ENCODE peak calls at places on chromosomes 4 and X, in ten cellular contexts. L is WERI-Rb-1, J is heart right ventricle, X is nephron progenitor cell, O is lung, N is BJ, I is AG09309, T is AG10803, Y is H9, R is prostate gland. W is an unnamed sample.

GRCh38 chrX:1433646-1434357 is 18.9 kb downstream of the ASMTL start:
- DNase-seq in J (no peak), I (no peak), N (no peak), R (no peak), Y (no peak), X (no peak), O (no peak), T (no peak), L (no peak), W (no peak)

GRCh38 chrX:76407795-76408194 is 19.7 kb upstream of the MAGEE1 start:
- DNase-seq in X (no peak), O (no peak), I (no peak), J (no peak), N (no peak), R (no peak), Y (no peak), L (no peak), T (no peak), W (no peak)

GRCh38 chr4:121749225-121749624 is 15.7 kb downstream of the SMIM43 start:
- DNase-seq in R (no peak), Y (peak), I (no peak), L (no peak), N (no peak), J (no peak), T (no peak), O (no peak), X (no peak), W (no peak)

GRCh38 chr4:25527044-25527443 is 128.6 kb upstream of the SLC34A2 start:
- DNase-seq in Y (no peak), N (no peak), O (no peak), R (no peak), I (no peak), J (no peak), T (no peak), X (no peak), L (no peak), W (no peak)

GRCh38 chr4:26613242-26613641 is 29.4 kb downstream of the TBC1D19 start:
- DNase-seq in O (no peak), Y (no peak), X (no peak), L (no peak), T (no peak), I (no peak), N (no peak), R (no peak), J (no peak), W (no peak)

GRCh38 chr4:152696764-152697250 is 17.0 kb upstream of the TMEM154 start:
- DNase-seq in X (no peak), N (no peak), O (no peak), J (no peak), I (no peak), R (no peak), L (no peak), Y (no peak), T (no peak), W (no peak)

GRCh38 chrX:148499638-148500427 is 584 bp upstream of the AFF2 start:
- DNase-seq in X (no peak), J (no peak), T (no peak), Y (peak), N (no peak), L (no peak), I (no peak), R (no peak), O (no peak), W (no peak)

GRCh38 chr4:53315300-53315699 is 50.6 kb downstream of the SCFD2 start:
- DNase-seq in O (no peak), T (peak), N (no peak), J (no peak), L (no peak), X (no peak), Y (no peak), I (no peak), R (no peak), W (no peak)

GRCh38 chrX:2402361-2402690 is 98.5 kb downstream of the DHRSX start:
- DNase-seq in N (no peak), Y (no peak), X (no peak), J (no peak), T (no peak), I (no peak), L (no peak), O (no peak), R (no peak), W (no peak)

GRCh38 chrX:2696698-2697215 is 5.7 kb downstream of the CD99 start:
- DNase-seq in T (peak), J (no peak), L (no peak), I (no peak), Y (no peak), R (no peak), N (no peak), X (no peak), O (no peak), W (peak)

GRCh38 chr4:129453524-129453923 is 357.6 kb downstream of the C4orf33 start:
- DNase-seq in J (no peak), O (no peak), X (no peak), I (no peak), R (no peak), T (no peak), Y (no peak), L (no peak), N (no peak), W (no peak)

GRCh38 chr4:82774711-82775171 is 23.9 kb downstream of the SCD5 start:
- DNase-seq in X (peak), J (no peak), R (no peak), O (no peak), T (peak), L (no peak), Y (peak), I (no peak), N (no peak), W (no peak)

GRCh38 chrX:45172890-45173289 is 27.8 kb downstream of the DIPK2B start:
- DNase-seq in J (no peak), I (peak), X (no peak), L (no peak), T (peak), Y (no peak), R (no peak), N (no peak), O (no peak), W (no peak)

GRCh38 chr4:66034671-66035070 is 364.4 kb upstream of the EPHA5 start:
- DNase-seq in L (no peak), Y (no peak), J (no peak), R (no peak), T (no peak), N (no peak), X (no peak), O (no peak), I (no peak), W (no peak)

DNA sequence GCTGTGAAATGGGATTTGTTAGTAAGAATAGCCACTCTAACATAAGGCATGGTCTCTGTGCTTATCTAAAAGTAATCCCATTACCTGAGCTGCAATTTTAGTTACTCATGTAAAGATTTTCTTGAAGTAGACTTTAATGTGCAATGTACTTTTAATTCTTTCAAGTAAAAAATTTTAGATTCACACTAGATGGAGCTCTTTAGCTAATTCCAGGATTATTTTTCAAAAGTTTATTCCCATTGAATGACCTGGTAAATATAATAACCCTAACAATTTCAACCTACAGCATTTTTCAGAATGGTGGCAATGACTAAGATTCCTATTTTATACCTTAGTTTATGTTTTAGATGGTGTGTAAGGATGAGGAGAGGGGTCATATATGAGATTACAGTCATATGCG is 18.1 kb downstream of the USP38 start:
- DNase-seq in T (no peak), J (no peak), X (no peak), I (no peak), N (no peak), Y (no peak), O (no peak), R (no peak), L (no peak), W (no peak)
- TF ChIP-seq CTCF in T (peak), J (peak), X (no peak), I (peak), N (peak), Y (peak), O (no peak), R (no peak), L (no peak), W (no peak)

DNA sequence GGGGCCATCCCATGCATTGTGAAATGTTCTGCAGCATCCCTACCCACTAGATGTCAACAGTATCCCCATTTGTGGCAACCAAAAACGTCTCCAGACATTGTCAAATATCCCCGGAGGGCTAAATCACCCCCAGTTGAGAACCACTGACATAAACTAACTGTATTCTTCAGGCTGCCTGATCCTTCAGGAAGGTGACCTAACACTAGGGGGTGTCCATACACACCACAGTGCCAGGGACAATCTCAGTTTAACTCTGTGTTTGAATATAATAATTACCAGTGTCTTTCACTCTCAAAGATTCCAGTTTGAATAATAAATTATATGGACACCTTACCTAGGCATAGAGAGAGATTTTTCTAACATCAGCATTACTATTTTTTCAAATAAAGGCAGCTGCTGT is 6.4 kb downstream of the ACE2 start:
- DNase-seq in R (no peak), J (no peak), O (no peak), L (no peak), I (no peak), Y (no peak), T (no peak), N (no peak), X (no peak), W (no peak)
- TF ChIP-seq CTCF in R (no peak), J (peak), O (no peak), L (no peak), I (peak), Y (peak), T (peak), N (no peak), X (no peak), W (no peak)

DNA sequence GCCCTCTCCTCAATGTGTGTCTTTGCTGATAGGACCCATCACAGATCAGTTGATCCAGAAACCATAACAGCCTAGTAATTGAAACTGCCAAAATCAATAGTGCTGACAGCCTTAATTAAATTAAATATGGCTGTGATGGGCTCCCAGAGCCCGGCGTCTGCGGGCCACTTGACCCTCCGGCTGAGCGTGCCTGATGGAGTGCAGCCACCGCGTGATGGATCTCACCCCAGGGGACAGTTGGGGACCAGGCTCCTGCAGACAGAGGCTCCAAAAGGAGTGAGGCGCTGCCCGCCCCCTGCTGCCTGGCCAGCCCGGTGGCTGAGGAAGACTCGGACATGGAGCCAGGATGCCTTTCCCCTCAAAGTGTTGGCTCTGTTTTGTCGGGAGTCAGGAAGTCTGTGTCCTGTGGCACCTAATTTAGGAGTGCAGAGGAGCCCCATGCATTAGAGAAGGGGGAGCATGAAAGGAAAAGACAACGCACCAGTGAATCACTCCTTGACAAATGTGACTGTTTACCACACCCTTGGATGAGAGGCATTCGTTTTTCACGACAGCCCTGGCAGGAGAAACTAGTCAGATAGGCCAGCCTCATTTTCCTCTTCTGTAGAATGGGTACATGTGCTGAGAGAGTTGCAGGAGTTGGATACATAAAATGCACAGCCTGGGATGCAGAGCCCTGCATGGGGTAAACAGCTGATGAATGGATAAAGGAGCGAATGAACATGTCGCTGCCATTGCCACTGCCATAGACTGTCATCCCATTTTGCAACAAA is 40.8 kb upstream of the MSX1 start:
- DNase-seq in L (no peak), I (no peak), J (no peak), Y (no peak), T (no peak), N (no peak), R (no peak), X (peak), O (no peak), W (no peak)
- TF ChIP-seq CTCF in L (peak), I (no peak), J (no peak), Y (no peak), T (no peak), N (no peak), R (no peak), X (no peak), O (no peak), W (no peak)

GRCh38 chr4:75457365-75457764 is 56.8 kb downstream of the RCHY1 start:
- DNase-seq in Y (no peak), L (no peak), R (no peak), N (no peak), I (no peak), J (no peak), O (no peak), T (no peak), X (no peak), W (no peak)
- TF ChIP-seq CTCF in Y (no peak), L (no peak), R (no peak), N (no peak), I (no peak), J (no peak), O (no peak), T (no peak), X (no peak), W (no peak)

W was measured in HFF-Myc.